ENCODE peak calls at places on chromosomes 2 and 18, in four cellular contexts. B is HepG2, Z is A549, I is GM12878. R is an unnamed sample.

GRCh38 chr2:145682536-145683157 is 1162.7 kb upstream of the ZEB2 start:
- DNase-seq in B (no peak), Z (no peak), I (no peak), R (no peak)

GRCh38 chr2:231821908-231822307 is 35.7 kb downstream of the COPS7B start:
- DNase-seq in B (no peak), Z (no peak), I (no peak), R (no peak)

GRCh38 chr18:32026491-32027086 is 8.0 kb downstream of the RNF125 start:
- DNase-seq in B (no peak), Z (no peak), I (no peak), R (no peak)

GRCh38 chr2:232438951-232439757 is 16.8 kb upstream of the ALPI start:
- DNase-seq in B (no peak), Z (no peak), I (no peak), R (peak; percentile 14)

GRCh38 chr2:69102234-69102633 is 89.3 kb downstream of the ANTXR1 start:
- DNase-seq in B (no peak), Z (no peak), I (no peak), R (no peak)

GRCh38 chr2:113755690-113756063 is 765 bp downstream of the SLC35F5 start:
- DNase-seq in B (peak; percentile 12), Z (no peak), I (peak; percentile 13), R (no peak)

GRCh38 chr2:109699646-109700045 is 85.5 kb downstream of the SOWAHC start:
- DNase-seq in B (no peak), Z (no peak), I (no peak), R (no peak)

GRCh38 chr2:168749264-168749663 is 53.2 kb upstream of the NOSTRIN start:
- DNase-seq in B (no peak), Z (no peak), I (no peak), R (no peak)

GRCh38 chr18:66729459-66730239 is 125.8 kb upstream of the CDH19 start:
- DNase-seq in B (no peak), Z (no peak), I (no peak), R (no peak)

GRCh38 chr2:102698369-102699111 is 63.3 kb upstream of the TMEM182 start:
- DNase-seq in B (no peak), Z (no peak), I (no peak), R (peak; percentile 57)

GRCh38 chr18:32278148-32278799 is 88.4 kb downstream of the MEP1B start:
- DNase-seq in B (peak; percentile 17), Z (no peak), I (no peak), R (no peak)

GRCh38 chr18:79781331-79781941 is 16.3 kb upstream of the KCNG2 start:
- DNase-seq in B (peak; percentile 19), Z (no peak), I (no peak), R (no peak)

GRCh38 chr18:77208969-77209368 is 40.7 kb upstream of the GALR1 start:
- DNase-seq in B (no peak), Z (no peak), I (peak; percentile 34), R (no peak)

GRCh38 chr2:232431705-232432590 is 24.0 kb upstream of the ALPI start:
- DNase-seq in B (no peak), Z (no peak), I (no peak), R (no peak)

GRCh38 chr2:197108758-197109157 is 182.3 kb upstream of the PGAP1 start:
- DNase-seq in B (no peak), Z (no peak), I (no peak), R (no peak)

GRCh38 chr2:233022561-233022960 is 9.5 kb upstream of the NGEF start:
- DNase-seq in B (no peak), Z (no peak), I (no peak), R (no peak)

GRCh38 chr18:58887613-58887963 is 22.9 kb downstream of the ZNF532 start:
- DNase-seq in B (no peak), Z (no peak), I (peak; percentile 51), R (no peak)

GRCh38 chr2:238081150-238081549 is 19.0 kb upstream of the ESPNL start:
- DNase-seq in B (no peak), Z (no peak), I (no peak), R (no peak)

GRCh38 chr2:189285962-189286648 is 106.5 kb upstream of the COL5A2 start:
- DNase-seq in B (no peak), Z (peak; percentile 24), I (no peak), R (no peak)

GRCh38 chr2:127526940-127527804 is 883 bp upstream of the IWS1 start:
- DNase-seq in B (peak; percentile 68), Z (peak; percentile 26), I (no peak), R (no peak)

GRCh38 chr2:158734442-158734841 is 60.7 kb upstream of the DAPL1 start:
- DNase-seq in B (no peak), Z (no peak), I (no peak), R (no peak)
- H3K27ac ChIP-seq in B (no peak overlapping the region), Z (no peak overlapping the region), I (no peak overlapping the region), R (no peak overlapping the region)

DNA sequence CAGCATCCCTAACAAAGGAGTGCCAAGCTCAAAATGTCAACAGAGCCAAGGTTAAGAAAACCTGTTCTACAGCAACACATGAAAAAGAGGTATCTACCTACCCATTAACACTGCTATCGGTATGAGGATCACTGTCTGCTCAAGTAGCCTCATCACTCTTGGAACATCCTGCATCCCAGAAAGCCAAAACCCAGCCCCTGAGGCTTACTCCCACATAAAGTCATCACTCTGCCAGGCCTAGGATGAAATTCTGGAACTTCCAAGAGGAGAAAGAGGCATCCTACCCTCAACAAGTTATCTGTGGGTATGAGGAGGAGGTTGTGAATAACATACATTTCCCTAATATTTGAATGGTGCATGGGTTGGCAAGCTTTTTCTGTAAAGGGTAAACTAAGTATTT is 25.5 kb downstream of the CDH2 start:
- DNase-seq in B (no peak), Z (no peak), I (no peak), R (no peak)
- TF ChIP-seq POLR2AphosphoS2 in B (no peak), Z (no peak), I (no peak), R (no peak)

GRCh38 chr2:46422717-46423394 is 56.5 kb upstream of the TMEM247 start:
- DNase-seq in B (no peak), Z (no peak), I (no peak), R (no peak)

GRCh38 chr2:46420945-46421344 is 58.4 kb upstream of the TMEM247 start:
- DNase-seq in B (no peak), Z (no peak), I (no peak), R (no peak)

GRCh38 chr2:46416739-46417403 is 62.5 kb upstream of the TMEM247 start:
- DNase-seq in B (peak; percentile 89), Z (no peak), I (no peak), R (peak; percentile 23)

GRCh38 chr2:46424937-46425336 is 54.4 kb upstream of the TMEM247 start:
- DNase-seq in B (no peak), Z (no peak), I (no peak), R (no peak)

DNA sequence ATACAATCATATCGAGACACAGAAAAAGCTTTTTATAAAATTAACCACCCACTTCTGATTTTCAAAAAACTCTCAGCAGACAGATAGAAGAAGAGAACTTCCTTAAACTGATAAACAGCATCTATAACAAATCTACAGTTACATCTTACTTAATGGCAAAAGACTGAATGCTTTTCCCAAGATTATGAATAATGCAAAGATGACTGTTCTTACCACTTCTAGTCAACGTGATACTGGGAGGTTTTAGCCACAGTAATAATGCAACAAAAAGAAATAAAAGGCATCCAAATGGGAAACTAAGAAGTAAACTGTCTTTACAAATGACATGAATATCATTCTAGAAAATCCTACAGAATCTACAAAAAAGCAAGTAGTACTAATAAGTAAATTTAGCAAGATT is 58.0 kb upstream of the TMEM247 start:
- DNase-seq in B (no peak), Z (no peak), I (no peak), R (no peak)
- H3K27ac ChIP-seq in B (no peak overlapping the region), Z (no peak overlapping the region), I (no peak overlapping the region), R (no peak overlapping the region)

DNA sequence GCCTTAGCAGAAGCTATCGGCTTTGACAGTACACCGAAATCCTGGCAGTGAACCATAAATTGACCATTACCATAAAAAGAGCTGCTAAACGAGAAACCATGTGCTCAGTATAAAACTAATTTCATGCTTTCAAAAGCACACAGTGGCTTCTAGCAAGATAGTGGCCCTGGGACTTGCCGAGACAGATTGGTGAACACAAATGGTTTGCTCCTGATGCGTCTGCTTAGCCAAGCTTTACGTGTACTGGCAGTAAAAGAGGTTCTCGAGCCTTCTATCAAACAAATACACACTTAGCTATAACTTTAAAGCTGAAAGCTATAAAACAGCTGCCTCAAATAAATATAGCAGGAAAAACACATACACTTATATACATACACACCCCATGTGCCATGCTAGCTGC is 117.1 kb downstream of the ZNF385B start:
- DNase-seq in B (no peak), Z (no peak), I (no peak), R (no peak)
- TF ChIP-seq POLR2AphosphoS2 in B (no peak), Z (no peak), I (no peak), R (no peak)

R was measured in K562.